ENCODE peak calls at places on chromosomes 2 and 18, in four cellular contexts. X is uterus, Y is upper lobe of left lung, E is pancreas. I is an unnamed sample.
A peak's percentile ranks its signal among the peaks of the same experiment; 100 is the strongest.

GRCh38 chr2:206867006-206867405 is 72.3 kb upstream of the CPO start:
- DNase-seq in E (no peak), X (no peak), Y (no peak), I (no peak)

GRCh38 chr2:217804338-217804737 is 198.5 kb downstream of the TNS1 start:
- DNase-seq in X (peak; percentile 16), E (no peak), Y (peak; percentile 21), I (no peak)

GRCh38 chr18:26268454-26268853 is 42.2 kb downstream of the TAF4B start:
- DNase-seq in E (no peak), X (no peak), Y (no peak), I (no peak)

GRCh38 chr2:216698895-216699294 is 3.5 kb upstream of the IGFBP5 start:
- DNase-seq in Y (no peak), X (no peak), E (no peak), I (no peak)

GRCh38 chr2:18518116-18519111 is 42.0 kb downstream of the RDH14 start:
- DNase-seq in E (no peak), Y (no peak), X (no peak), I (no peak)

GRCh38 chr18:50879302-50880107 is 587 bp downstream of the ME2 start:
- DNase-seq in E (peak; percentile 20), Y (peak; percentile 42), X (peak; percentile 23), I (no peak)

GRCh38 chr2:16241166-16242160 is 301.1 kb downstream of the MYCN start:
- DNase-seq in X (no peak), E (no peak), Y (no peak), I (no peak)

GRCh38 chr2:152715854-152716428 is 1.3 kb downstream of the PRPF40A start:
- DNase-seq in Y (no peak), E (no peak), X (no peak), I (no peak)

GRCh38 chr2:235514627-235515363 is 21.0 kb downstream of the AGAP1 start:
- DNase-seq in E (no peak), X (no peak), Y (no peak), I (no peak)

GRCh38 chr2:224786848-224787247 is 70.7 kb upstream of the CCDC195 start:
- DNase-seq in X (no peak), Y (no peak), E (no peak), I (no peak)

GRCh38 chr2:85588218-85589044 is 4.2 kb downstream of the VAMP5 start:
- DNase-seq in Y (no peak), E (no peak), X (no peak), I (no peak)
- H3K27ac ChIP-seq in Y (peak overlapping the region; percentile 96), E (no peak overlapping the region), X (peak overlapping the region; percentile 79), I (no peak overlapping the region)

DNA sequence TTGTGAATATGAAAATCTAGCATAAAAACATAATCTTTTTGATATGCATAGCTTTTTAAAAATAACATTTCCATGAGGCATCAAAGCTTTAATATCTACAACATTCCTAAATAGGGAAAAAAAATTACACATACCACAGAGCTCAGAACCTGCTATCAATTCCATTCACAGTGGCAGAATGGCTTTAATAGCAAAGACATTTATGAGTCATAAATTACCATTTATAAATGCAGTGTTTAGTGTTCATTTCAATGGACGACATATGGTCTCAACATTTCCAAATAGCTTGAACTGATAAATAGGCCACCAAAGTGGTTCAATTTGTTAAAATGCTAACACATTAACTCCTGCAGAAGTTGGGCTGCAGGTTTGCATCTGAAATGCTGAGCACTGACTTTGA is 600.6 kb upstream of the SETBP1 start:
- DNase-seq in E (no peak), Y (no peak), X (no peak), I (no peak)
- TF ChIP-seq CTCF in E (no peak), Y (no peak), X (no peak), I (no peak)

DNA sequence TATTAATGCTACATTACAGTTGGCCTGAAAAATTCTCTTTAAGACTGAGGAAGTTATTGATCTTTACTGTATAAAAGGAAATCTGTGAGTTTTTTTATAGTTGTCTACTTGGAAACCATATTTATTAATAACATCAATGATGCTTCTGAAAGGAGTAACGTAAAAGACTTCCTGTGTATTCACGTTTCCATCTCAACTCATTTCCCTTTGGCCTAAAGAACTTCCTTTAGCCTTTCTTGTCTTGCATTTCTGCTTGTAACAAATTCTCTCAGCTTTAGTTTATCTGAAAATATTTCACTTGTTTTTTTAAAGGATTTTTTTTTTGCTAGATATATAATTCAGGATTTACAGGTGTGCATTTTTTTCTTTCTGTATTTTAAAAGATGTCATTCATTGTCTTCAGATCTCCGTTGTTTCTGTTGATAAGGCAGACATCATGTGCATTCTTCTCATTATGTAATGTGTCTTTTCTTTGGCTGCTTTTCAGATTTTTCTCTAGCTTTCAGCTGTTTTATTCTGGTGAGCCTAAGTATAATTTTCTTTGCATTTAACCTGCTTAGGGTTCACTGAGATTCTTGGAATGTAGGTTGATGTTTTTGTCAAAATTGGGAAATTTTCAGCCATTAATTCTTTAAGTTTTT is 159.0 kb upstream of the DAPL1 start:
- DNase-seq in E (no peak), X (no peak), Y (no peak), I (no peak)
- H3K27ac ChIP-seq in E (no peak overlapping the region), X (no peak overlapping the region), Y (no peak overlapping the region), I (no peak overlapping the region)

GRCh38 chr2:105974800-105975199 is 219.3 kb downstream of the UXS1 start:
- DNase-seq in Y (no peak), X (no peak), E (no peak), I (no peak)

GRCh38 chr2:105972226-105972625 is 221.9 kb downstream of the UXS1 start:
- DNase-seq in Y (no peak), X (no peak), E (no peak), I (no peak)

DNA sequence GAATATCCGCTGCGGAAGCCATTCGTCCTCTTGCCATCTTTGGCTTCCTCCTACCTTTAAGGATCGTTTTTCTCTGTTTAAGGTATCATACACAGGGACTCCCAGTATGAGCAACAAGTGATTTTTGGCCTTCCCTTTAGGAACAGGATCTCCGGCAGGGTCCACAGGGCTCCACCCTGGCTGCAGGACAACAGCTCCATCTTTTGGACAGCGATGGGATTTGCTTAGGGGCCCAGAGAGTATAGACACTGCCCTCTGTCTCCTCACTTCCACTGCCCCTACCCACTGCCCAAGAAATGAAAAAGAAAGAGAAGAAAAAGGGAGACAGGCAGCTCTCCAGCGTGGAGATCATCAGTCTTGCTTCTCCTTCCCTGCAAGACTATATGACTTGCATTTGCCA is 224.5 kb downstream of the UXS1 start:
- DNase-seq in E (no peak), X (no peak), Y (no peak), I (no peak)
- TF ChIP-seq CTCF in E (no peak), X (no peak), Y (no peak), I (no peak)

DNA sequence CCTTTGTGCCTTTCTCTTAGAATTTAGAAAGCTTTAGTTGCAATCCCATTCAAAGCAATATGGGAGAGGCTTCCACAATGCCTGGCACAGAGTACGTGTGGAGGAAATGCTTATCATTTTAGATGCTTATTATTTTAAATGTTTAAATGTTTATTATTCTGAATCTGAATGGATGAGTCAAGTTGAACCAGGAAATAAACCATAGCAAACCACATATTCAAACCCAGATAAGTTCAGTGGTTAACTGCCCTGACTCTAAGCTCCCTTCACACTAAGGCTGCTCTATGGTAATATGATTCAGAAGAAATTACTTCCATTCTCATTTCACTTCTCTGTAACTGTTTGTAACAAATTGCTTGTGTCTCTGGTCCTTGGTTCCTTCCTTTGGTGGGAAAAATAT is 5.2 kb upstream of the PPP4R1 start:
- DNase-seq in E (no peak), Y (no peak), X (no peak), I (no peak)
- H3K27ac ChIP-seq in E (no peak overlapping the region), Y (no peak overlapping the region), X (no peak overlapping the region), I (no peak overlapping the region)

DNA sequence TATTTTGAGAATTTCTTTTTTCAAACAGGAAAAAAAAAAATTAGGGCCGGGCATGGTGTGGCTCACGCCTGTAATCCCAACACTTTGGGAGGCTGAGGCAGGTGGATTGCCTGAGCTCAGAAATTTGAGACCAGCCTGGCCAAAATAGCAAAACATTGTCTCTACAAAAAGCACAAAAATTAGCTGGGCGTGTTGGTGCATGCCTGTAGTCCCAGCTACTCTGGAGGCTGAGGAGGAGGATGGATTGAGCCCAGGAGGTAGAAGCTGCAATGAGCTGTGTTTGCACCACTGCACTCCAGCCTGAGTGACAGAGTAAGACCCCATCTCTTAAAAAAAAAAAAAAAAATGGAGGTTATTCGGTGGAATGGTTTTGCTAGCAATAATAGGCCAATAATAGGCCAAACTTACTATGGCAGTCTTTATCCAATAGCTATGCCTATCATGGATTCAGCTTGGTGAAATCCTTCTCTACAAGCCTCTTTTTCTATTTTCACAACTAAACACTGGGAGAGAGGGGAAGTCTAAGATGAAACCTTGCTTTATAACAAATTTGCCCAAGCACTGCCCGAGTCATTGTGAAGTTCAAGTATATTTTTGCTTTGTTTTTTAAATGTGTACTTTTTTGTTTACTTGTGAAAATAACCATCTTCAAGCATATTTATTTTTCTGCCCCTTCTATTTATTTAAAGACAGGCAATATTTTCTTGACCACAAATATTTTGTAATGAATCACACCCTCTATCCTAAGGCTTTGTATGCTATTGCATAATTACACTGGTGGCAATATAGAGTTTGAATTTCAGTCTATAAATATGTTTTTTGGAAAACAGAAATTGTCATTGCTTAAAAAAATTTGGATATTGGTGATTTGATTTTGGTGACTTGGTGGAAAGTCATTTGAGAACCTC is 20.0 kb upstream of the KYNU start:
- DNase-seq in E (no peak), Y (no peak), X (no peak), I (no peak)
- TF ChIP-seq CTCF in E (no peak), Y (no peak), X (no peak), I (no peak)

GRCh38 chr2:166802475-166802874 is 85.8 kb upstream of the XIRP2 start:
- DNase-seq in X (no peak), Y (no peak), E (no peak), I (no peak)

GRCh38 chr2:166805753-166806152 is 82.5 kb upstream of the XIRP2 start:
- DNase-seq in X (no peak), E (no peak), Y (no peak), I (no peak)

GRCh38 chr2:166803314-166803986 is 84.8 kb upstream of the XIRP2 start:
- DNase-seq in Y (no peak), X (no peak), E (no peak), I (no peak)
- H3K27ac ChIP-seq in Y (no peak overlapping the region), X (no peak overlapping the region), E (no peak overlapping the region), I (no peak overlapping the region)

DNA sequence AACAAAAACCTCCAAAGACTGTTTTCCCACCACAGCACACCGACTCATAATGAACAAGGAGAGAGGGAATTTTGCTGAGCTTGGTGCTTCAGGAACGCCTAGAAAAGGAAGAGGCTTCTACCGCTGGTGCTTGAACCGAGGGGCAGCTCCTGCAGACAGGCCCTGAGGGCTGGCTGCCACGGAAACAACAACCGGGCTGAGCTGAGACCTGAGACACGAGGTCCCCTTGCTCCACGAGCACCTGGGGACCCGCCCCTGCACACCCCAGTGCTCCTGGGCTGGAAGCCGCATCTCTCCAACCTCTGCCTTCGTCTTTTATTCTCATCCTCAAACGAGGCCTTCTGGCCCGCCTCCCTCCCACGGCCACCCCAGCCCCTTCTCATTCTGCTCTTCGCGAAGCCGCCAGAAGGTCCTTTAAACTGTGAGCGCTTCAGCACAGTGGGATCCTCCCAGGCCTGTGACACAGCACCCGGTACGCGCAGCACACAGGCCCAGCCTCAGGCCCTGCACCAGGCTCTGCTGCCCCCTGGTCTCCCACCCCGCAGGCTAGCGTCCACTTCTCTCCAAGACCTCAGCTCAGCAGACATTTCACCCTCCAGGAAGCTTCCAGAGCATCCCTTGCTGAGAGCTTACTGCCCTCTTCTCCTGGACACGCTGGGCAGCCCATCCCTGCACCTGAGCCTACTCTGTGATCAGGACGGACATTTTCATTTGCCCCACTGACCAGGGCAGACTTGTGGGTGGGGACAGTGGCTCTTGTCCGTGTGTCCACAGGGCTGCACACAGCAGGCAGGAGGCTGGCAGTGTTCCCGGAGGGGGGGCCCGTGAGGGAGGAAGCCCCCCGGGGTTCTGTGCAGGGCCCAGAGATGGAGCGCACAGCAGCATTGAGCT is 149.8 kb downstream of the PXDN start:
- DNase-seq in E (no peak), Y (no peak), X (no peak), I (no peak)
- TF ChIP-seq CTCF in E (no peak), Y (no peak), X (no peak), I (no peak)

I was measured in CD4-positive, alpha-beta T cell.